ENCODE peak calls at places on chromosomes 7 and 10, in five cellular contexts. K, B, I, L and C are unnamed samples.

GRCh38 chr10:11181996-11182395 is 164.3 kb downstream of the CELF2 start:
- DNase-seq in I (no peak), K (no peak), L (no peak), B (peak), C (peak)

GRCh38 chr10:13276749-13277394 is 23.0 kb downstream of the PHYH start:
- DNase-seq in K (no peak), L (no peak), I (no peak), B (no peak), C (peak)

GRCh38 chr7:115271332-115272235 is 349.7 kb downstream of the MDFIC start:
- DNase-seq in I (no peak), B (no peak), L (no peak), K (no peak), C (no peak)

GRCh38 chr7:137282043-137282442 is 61.5 kb downstream of the PTN start:
- DNase-seq in I (no peak), L (no peak), K (no peak), B (no peak), C (no peak)

GRCh38 chr7:117145952-117146475 is 176.8 kb downstream of the WNT2 start:
- DNase-seq in K (no peak), I (no peak), B (no peak), L (no peak), C (no peak)

GRCh38 chr10:14608381-14609001 is 166.2 kb downstream of the FAM107B start:
- DNase-seq in L (no peak), I (no peak), B (no peak), K (no peak), C (no peak)

GRCh38 chr7:35411331-35411730 is 157.4 kb upstream of the TBX20 start:
- DNase-seq in L (no peak), K (no peak), I (no peak), B (no peak), C (no peak)

GRCh38 chr10:118958984-118959916 is 70.3 kb upstream of the NANOS1 start:
- DNase-seq in I (peak), B (peak), L (no peak), K (no peak), C (peak)

GRCh38 chr7:2721842-2722241 is 33.8 kb downstream of the AMZ1 start:
- DNase-seq in K (no peak), L (no peak), B (no peak), I (no peak), C (no peak)

GRCh38 chr10:98916751-98917150 is 318.9 kb downstream of the HPSE2 start:
- DNase-seq in B (no peak), K (no peak), L (no peak), I (no peak), C (no peak)

GRCh38 chr7:82559203-82559805 is 115.7 kb upstream of the CACNA2D1 start:
- DNase-seq in I (no peak), L (peak), K (peak), B (no peak), C (no peak)

GRCh38 chr10:52319926-52320325 is 5.8 kb downstream of the DKK1 start:
- DNase-seq in K (no peak), I (no peak), B (no peak), L (no peak), C (no peak)

GRCh38 chr7:157604661-157605381 is 268.0 kb downstream of the DNAJB6 start:
- DNase-seq in I (no peak), L (no peak), K (no peak), B (no peak), C (no peak)

GRCh38 chr7:6571160-6571779 is 6.0 kb upstream of the ZDHHC4 start:
- DNase-seq in I (no peak), B (no peak), K (no peak), L (no peak), C (no peak)

GRCh38 chr10:122277737-122278136 is 6.6 kb downstream of the BTBD16 start:
- DNase-seq in L (no peak), K (no peak), B (no peak), I (no peak), C (peak)

GRCh38 chr10:60893231-60893630 is 50.8 kb downstream of the RHOBTB1 start:
- DNase-seq in L (no peak), B (no peak), I (no peak), K (no peak), C (no peak)

GRCh38 chr7:123057926-123058325 is 62.4 kb upstream of the TAS2R16 start:
- DNase-seq in B (no peak), L (no peak), I (no peak), K (no peak), C (no peak)

GRCh38 chr7:29370531-29371314 is 176.1 kb downstream of the CHN2 start:
- DNase-seq in K (no peak), I (no peak), L (no peak), B (no peak), C (no peak)

GRCh38 chr7:151727579-151728285 is 149.2 kb downstream of the PRKAG2 start:
- DNase-seq in L (no peak), I (no peak), K (no peak), B (peak), C (peak)

GRCh38 chr10:99325261-99325660 is 3.9 kb upstream of the CNNM1 start:
- DNase-seq in I (no peak), B (no peak), L (no peak), K (no peak), C (no peak)

GRCh38 chr7:110861163-110861562 is 229.8 kb upstream of the LRRN3 start:
- DNase-seq in I (no peak), L (no peak), B (no peak), K (no peak), C (no peak)

GRCh38 chr7:1314021-1314907 is 81.6 kb downstream of the UNCX start:
- DNase-seq in B (no peak), I (no peak), K (no peak), L (no peak), C (no peak)

GRCh38 chr10:49616421-49617230 is 2.8 kb downstream of the CHAT start:
- DNase-seq in L (no peak), I (no peak), B (peak), K (no peak), C (no peak)

GRCh38 chr10:6339891-6340290 is 137.2 kb downstream of the PFKFB3 start:
- DNase-seq in K (no peak), I (no peak), B (no peak), L (no peak), C (no peak)